ENCODE peak calls at places on chromosomes 3 and 15, in six cellular contexts. F is H9; X is PC-3; J is CD4-positive, CD25-positive, alpha-beta regulatory T cell; A is CD4-positive, alpha-beta T cell; B is HCT116. D is an unnamed sample. For H3K9me3, the result is how much of the 10 kb centered on the place peaks cover.

GRCh38 chr3:102083971-102084370 is 234.7 kb downstream of the NFKBIZ start:
- DNase-seq in B (no peak), A (no peak), J (no peak), X (no peak), F (no peak), D (no peak)

GRCh38 chr3:29465836-29466235 is 185.0 kb downstream of the RBMS3 start:
- DNase-seq in X (no peak), F (no peak), B (no peak), J (no peak), A (no peak), D (no peak)

GRCh38 chr3:61571516-61572336 is 10.4 kb downstream of the PTPRG start:
- DNase-seq in J (no peak), X (no peak), A (no peak), B (no peak), F (no peak), D (no peak)

GRCh38 chr3:141000027-141000663 is 51.0 kb upstream of the SPSB4 start:
- DNase-seq in F (peak), J (peak), A (peak), B (peak), X (peak), D (peak)

GRCh38 chr15:96626936-96627577 is 296.6 kb downstream of the NR2F2 start:
- DNase-seq in A (no peak), J (no peak), X (no peak), B (no peak), F (no peak), D (no peak)

GRCh38 chr3:187211532-187212274 is 14.4 kb downstream of the RTP1 start:
- DNase-seq in F (no peak), B (no peak), A (no peak), X (peak), J (no peak), D (no peak)

GRCh38 chr3:134066539-134067310 is 37.0 kb upstream of the SLCO2A1 start:
- DNase-seq in J (no peak), X (no peak), B (no peak), F (no peak), A (no peak), D (no peak)

GRCh38 chr15:96337991-96338771 is 7.7 kb downstream of the NR2F2 start:
- DNase-seq in F (no peak), B (no peak), A (no peak), X (peak), J (no peak), D (no peak)

GRCh38 chr3:10354373-10355015 is 33.6 kb upstream of the SEC13 start:
- DNase-seq in A (no peak), X (no peak), B (no peak), F (no peak), J (no peak), D (no peak)

GRCh38 chr3:141746962-141747361 is 8.9 kb downstream of the RNF7 start:
- DNase-seq in A (no peak), F (no peak), X (no peak), B (no peak), J (no peak), D (no peak)

GRCh38 chr3:195911041-195911945 is 2.9 kb upstream of the TNK2 start:
- DNase-seq in J (no peak), B (no peak), A (no peak), X (no peak), F (no peak), D (no peak)

GRCh38 chr3:150242220-150242938 is 165.7 kb upstream of the TSC22D2 start:
- DNase-seq in X (peak), A (no peak), F (no peak), J (no peak), B (no peak), D (no peak)

GRCh38 chr15:31268108-31268501 is 58.5 kb upstream of the KLF13 start:
- DNase-seq in B (no peak), F (peak), A (no peak), X (no peak), J (no peak), D (peak)

GRCh38 chr3:143166376-143166775 is 46.8 kb downstream of the CHST2 start:
- DNase-seq in F (no peak), B (no peak), A (no peak), X (peak), J (no peak), D (no peak)

GRCh38 chr3:52777127-52777958 is at the start of gene ITIH1:
- DNase-seq in J (no peak), B (no peak), A (no peak), F (no peak), X (no peak), D (no peak)

GRCh38 chr15:89781891-89782618 is 5.9 kb downstream of the MESP2 start:
- DNase-seq in B (peak), A (no peak), F (peak), J (no peak), X (peak), D (no peak)

GRCh38 chr15:40436116-40436891 is 4.4 kb upstream of the BAHD1 start:
- DNase-seq in B (no peak), A (no peak), X (no peak), J (no peak), F (no peak), D (peak)

GRCh38 chr15:40554164-40554530 is 10.7 kb downstream of the CCDC32 start:
- DNase-seq in J (no peak), X (no peak), A (no peak), F (peak), B (no peak), D (no peak)

GRCh38 chr3:39383913-39384664 is 919 bp downstream of the SLC25A38 start:
- DNase-seq in J (peak), X (peak), A (peak), F (peak), B (peak), D (peak)

GRCh38 chr3:23701711-23702110 is 104.0 kb upstream of the UBE2E1 start:
- DNase-seq in X (no peak), B (no peak), F (no peak), J (no peak), A (no peak), D (no peak)

GRCh38 chr3:126104742-126105605 is 21.1 kb upstream of the SLC41A3 start:
- DNase-seq in F (no peak), A (no peak), B (no peak), J (no peak), X (no peak), D (no peak)

GRCh38 chr15:45630958-45631691 is 3.7 kb upstream of the SQOR start:
- DNase-seq in A (no peak), J (no peak), X (peak), F (no peak), B (peak), D (no peak)

GRCh38 chr3:130516645-130517512 is at the start of gene COL6A6:
- DNase-seq in A (no peak), B (no peak), X (no peak), F (peak), J (no peak), D (no peak)

GRCh38 chr3:189947948-189948723 is 172.6 kb downstream of the P3H2 start:
- DNase-seq in A (no peak), B (no peak), J (peak), X (peak), F (no peak), D (no peak)

GRCh38 chr3:23390446-23390845 is 187.3 kb downstream of the UBE2E2 start:
- DNase-seq in A (no peak), X (no peak), B (no peak), F (no peak), J (no peak), D (no peak)

GRCh38 chr3:186464424-186465093 is 79.6 kb downstream of the CRYGS start:
- DNase-seq in F (peak), B (no peak), J (no peak), A (no peak), X (peak), D (no peak)

GRCh38 chr15:76150971-76151598 is 91.3 kb downstream of the TMEM266 start:
- DNase-seq in J (peak), X (peak), B (peak), A (peak), F (peak), D (peak)

GRCh38 chr15:31326729-31327673 is at the start of gene KLF13:
- DNase-seq in B (no peak), A (peak), X (peak), F (no peak), J (no peak), D (no peak)

GRCh38 chr3:184360834-184361531 is 422 bp downstream of the CLCN2 start:
- DNase-seq in X (no peak), A (no peak), F (no peak), B (no peak), J (no peak), D (no peak)

GRCh38 chr15:93289951-93290350 is 200.9 kb upstream of the RGMA start:
- DNase-seq in A (no peak), J (no peak), B (no peak), X (no peak), F (no peak), D (peak)

GRCh38 chr15:80536231-80536630 is 132.0 kb downstream of the ARNT2 start:
- DNase-seq in B (no peak), F (no peak), A (no peak), X (no peak), J (no peak), D (no peak)

GRCh38 chr3:62373215-62373614 is at the start of gene FEZF2:
- DNase-seq in B (no peak), A (no peak), X (no peak), F (peak), J (no peak), D (no peak)

GRCh38 chr15:26974120-26974780 is 3.3 kb downstream of the GABRG3 start:
- DNase-seq in F (peak), A (no peak), B (no peak), X (peak), J (no peak), D (no peak)

GRCh38 chr15:88487176-88487795 is 19.8 kb downstream of the MRPS11 start:
- DNase-seq in J (no peak), X (peak), A (no peak), F (no peak), B (no peak), D (no peak)

GRCh38 chr15:59457103-59457502 is 19.1 kb downstream of the FAM81A start:
- DNase-seq in F (no peak), J (no peak), A (no peak), B (no peak), X (peak), D (no peak)

GRCh38 chr3:157201648-157202278 is 41.8 kb upstream of the CCNL1 start:
- DNase-seq in A (no peak), X (peak), J (peak), F (no peak), B (peak), D (no peak)

GRCh38 chr15:38879909-38880471 is 315.4 kb upstream of the RASGRP1 start:
- DNase-seq in X (no peak), A (no peak), F (no peak), B (no peak), J (no peak), D (no peak)

DNA sequence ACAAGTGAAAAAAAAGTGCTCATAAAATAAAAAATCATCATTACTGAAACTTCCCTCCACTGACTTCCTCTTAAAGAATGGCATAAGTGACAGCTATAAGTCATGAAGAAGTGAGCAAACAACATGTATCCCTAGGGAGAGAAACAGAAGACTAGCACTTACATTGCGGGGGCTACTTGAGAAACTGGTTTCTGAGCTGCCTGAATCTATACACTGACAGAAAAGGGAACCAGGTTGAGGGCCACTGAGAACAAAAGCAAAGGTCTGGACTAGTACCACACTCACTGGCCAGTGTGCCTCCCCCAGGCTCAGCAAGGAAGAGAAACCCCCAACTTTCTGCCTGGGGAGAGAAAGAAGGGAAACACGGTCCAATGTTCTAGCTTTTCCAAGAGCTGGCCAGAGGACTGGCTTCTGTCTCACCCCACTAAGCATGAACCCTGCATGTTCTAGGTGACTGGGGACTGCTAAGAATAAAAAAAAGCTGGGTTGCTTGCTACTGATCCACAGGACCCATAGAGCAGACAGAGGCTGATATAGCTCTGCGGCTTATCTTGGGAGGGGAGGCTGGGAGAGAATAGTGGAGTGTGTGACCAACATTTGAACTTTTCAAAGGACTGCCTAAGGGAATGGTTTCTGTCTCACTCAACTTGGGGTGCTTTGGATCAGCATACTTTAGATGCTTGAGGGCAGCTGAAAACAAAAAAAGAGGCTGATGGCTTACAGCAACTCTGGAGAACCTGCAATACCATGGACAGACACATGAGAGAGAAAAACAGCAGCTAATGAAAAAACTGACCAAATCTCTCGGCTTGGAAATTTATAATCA is 8.1 kb downstream of the RAD18 start:
- DNase-seq in B (no peak), A (no peak), X (no peak), J (no peak), F (no peak), D (no peak)
- H3K27ac ChIP-seq in B (no peak), A (no peak), X (no peak), J (no peak), F (no peak), D (no peak)

GRCh38 chr15:24916305-24917009 is 38.3 kb upstream of the SNRPN start:
- DNase-seq in F (no peak), J (peak), X (no peak), B (no peak), A (no peak), D (peak)

GRCh38 chr15:24919446-24919845 is 35.3 kb upstream of the SNRPN start:
- DNase-seq in X (peak), J (no peak), F (peak), A (no peak), B (no peak), D (no peak)

GRCh38 chr15:24917431-24917830 is 37.4 kb upstream of the SNRPN start:
- DNase-seq in F (peak), B (no peak), A (no peak), J (no peak), X (no peak), D (no peak)
- H3K9me3 ChIP-seq in F (under half), B (under half), A (under half), J (under half), X (under half), D (under half)

GRCh38 chr3:71254658-71255057 is 328.9 kb downstream of the FOXP1 start:
- DNase-seq in F (no peak), A (no peak), J (no peak), B (no peak), X (no peak), D (no peak)
- H3K27ac ChIP-seq in F (no peak), A (no peak), J (no peak), B (no peak), X (no peak), D (no peak)

DNA sequence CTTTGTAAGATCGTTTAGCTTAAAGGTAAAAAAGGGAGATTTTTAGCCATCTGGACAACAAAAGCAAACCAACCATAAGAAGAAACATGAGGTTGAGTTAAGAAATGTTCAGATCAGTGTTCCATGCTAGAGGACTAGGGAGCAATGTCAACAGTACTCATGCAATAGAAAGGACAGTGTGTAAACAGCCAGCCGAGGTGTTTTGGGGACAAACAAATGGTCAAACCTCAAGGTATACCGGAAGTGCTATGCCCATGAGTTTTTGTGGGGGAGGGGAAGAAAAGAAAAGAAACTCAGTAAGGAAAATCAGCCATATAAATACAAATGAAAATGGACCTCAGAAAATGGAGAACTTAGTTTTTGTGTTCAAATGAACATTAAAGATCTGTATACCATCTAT is 289.5 kb upstream of the GRM7 start:
- DNase-seq in F (no peak), J (no peak), A (no peak), X (no peak), B (no peak), D (no peak)
- H3K9me3 ChIP-seq in F (under half), J (under half), A (under half), X (under half), B (under half), D (under half)

GRCh38 chr3:171261487-171261886 is 198.7 kb downstream of the TNIK start:
- DNase-seq in B (peak), X (peak), A (no peak), F (no peak), J (no peak), D (no peak)
- H3K27ac ChIP-seq in B (peak), X (peak), A (no peak), F (no peak), J (no peak), D (no peak)

DNA sequence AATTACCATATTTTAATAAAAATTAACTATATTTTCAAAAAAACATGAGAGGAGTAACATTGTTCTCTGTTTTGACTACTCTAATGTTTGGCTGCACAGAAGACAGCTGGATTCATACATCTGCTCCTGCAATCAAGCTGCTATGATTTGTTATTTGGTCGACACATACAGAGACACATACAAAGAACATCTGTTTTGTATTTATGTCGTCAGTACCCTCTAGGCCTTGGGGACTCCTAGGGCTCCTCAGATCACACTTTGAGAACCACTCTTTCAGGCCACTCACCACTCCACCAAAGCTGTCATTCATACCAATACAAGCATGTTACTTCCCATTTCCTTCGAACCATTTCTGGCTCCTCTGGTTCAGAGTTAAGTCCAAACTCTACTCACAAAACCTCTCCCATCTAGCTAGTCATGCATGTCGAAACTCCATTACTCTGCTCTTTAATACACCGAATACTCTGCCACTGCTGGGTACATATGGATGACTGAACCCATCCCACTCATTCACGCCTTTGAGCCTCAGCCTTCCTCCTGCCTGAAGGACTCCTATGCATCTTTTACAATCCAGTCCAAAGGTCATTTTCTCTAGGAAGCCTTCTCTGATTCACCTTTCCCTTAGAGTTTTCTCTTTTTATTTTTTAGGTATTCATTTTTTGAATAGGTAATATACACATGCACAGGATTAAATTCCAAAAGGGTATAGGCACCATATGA is 102.9 kb upstream of the ARHGEF3 start:
- DNase-seq in F (no peak), X (no peak), B (no peak), A (no peak), J (no peak), D (no peak)
- H3K9me3 ChIP-seq in F (under half), X (under half), B (under half), A (under half), J (under half), D (under half)

GRCh38 chr3:170713648-170714047 is 127.8 kb upstream of the SLC7A14 start:
- DNase-seq in A (no peak), J (no peak), B (no peak), F (no peak), X (no peak), D (no peak)

GRCh38 chr3:170712798-170713197 is 126.9 kb upstream of the SLC7A14 start:
- DNase-seq in A (no peak), B (no peak), F (no peak), J (no peak), X (no peak), D (no peak)

GRCh38 chr3:170714151-170714550 is 128.3 kb upstream of the SLC7A14 start:
- DNase-seq in B (no peak), X (peak), A (no peak), F (no peak), J (no peak), D (no peak)

GRCh38 chr3:170711786-170712185 is 125.9 kb upstream of the SLC7A14 start:
- DNase-seq in X (no peak), J (no peak), B (no peak), F (no peak), A (no peak), D (no peak)

GRCh38 chr3:170712336-170712735 is 126.5 kb upstream of the SLC7A14 start:
- DNase-seq in B (no peak), A (no peak), X (no peak), J (no peak), F (no peak), D (no peak)
- H3K27ac ChIP-seq in B (no peak), A (no peak), X (no peak), J (no peak), F (no peak), D (no peak)

D was measured in DND-41.